ENCODE peak calls at places on chromosomes 1 and 21, in nine cellular contexts. B is stimulated activated CD4-positive, alpha-beta T cell treated with anti-CD3 and anti-CD28 coated beads, Interleukin-4, amount 100 ng/mL, for 48 hours; W is ELR; N is T47D; P is AML-193; J is NB4; L is AG20443; Q is G401; V is B cell. H is an unnamed sample.
A peak's percentile ranks its signal among the peaks of the same experiment; 100 is the strongest.

GRCh38 chr21:38542263-38542662 is 44.0 kb upstream of the ERG start:
- DNase-seq in B (no peak), W (no peak), N (no peak), P (no peak), J (no peak), L (no peak), Q (no peak), V (no peak), H (no peak)

GRCh38 chr1:7373936-7374760 is 396.9 kb upstream of the VAMP3 start:
- DNase-seq in B (no peak), W (no peak), N (no peak), P (no peak), J (no peak), L (no peak), Q (no peak), V (no peak), H (no peak)

GRCh38 chr1:65795311-65795710 is 2.6 kb downstream of the PDE4B start:
- DNase-seq in B (no peak), W (no peak), N (no peak), P (no peak), J (no peak), L (peak; percentile 26), Q (peak; percentile 19), V (no peak), H (no peak)

GRCh38 chr21:31405638-31406037 is 61.6 kb upstream of the TIAM1 start:
- DNase-seq in B (no peak), W (no peak), N (no peak), P (no peak), J (no peak), L (no peak), Q (no peak), V (no peak), H (no peak)

GRCh38 chr21:28099296-28099695 is 893.4 kb downstream of the LTN1 start:
- DNase-seq in B (no peak), W (no peak), N (no peak), P (no peak), J (no peak), L (peak; percentile 43), Q (peak; percentile 79), V (no peak), H (no peak)

GRCh38 chr1:22414244-22414751 is 37.4 kb upstream of the ZBTB40 start:
- DNase-seq in B (no peak), W (no peak), N (peak; percentile 34), P (no peak), J (no peak), L (no peak), Q (no peak), V (no peak), H (no peak)

GRCh38 chr1:229098903-229099578 is 171.9 kb upstream of the RAB4A start:
- DNase-seq in B (no peak), W (no peak), N (no peak), P (no peak), J (peak; percentile 36), L (no peak), Q (no peak), V (no peak), H (no peak)

GRCh38 chr1:226474443-226475111 is 66.7 kb upstream of the PARP1 start:
- DNase-seq in B (no peak), W (no peak), N (no peak), P (no peak), J (peak; percentile 64), L (no peak), Q (no peak), V (no peak), H (no peak)

GRCh38 chr1:230127105-230128054 is 60.3 kb downstream of the GALNT2 start:
- DNase-seq in B (no peak), W (no peak), N (no peak), P (no peak), J (no peak), L (no peak), Q (no peak), V (peak; percentile 36), H (no peak)

GRCh38 chr1:11921022-11921421 is 5.2 kb downstream of the KIAA2013 start:
- DNase-seq in B (no peak), W (no peak), N (no peak), P (no peak), J (no peak), L (no peak), Q (no peak), V (no peak), H (no peak)

GRCh38 chr21:15014220-15014619 is 50.6 kb downstream of the NRIP1 start:
- DNase-seq in B (no peak), W (no peak), N (no peak), P (no peak), J (no peak), L (no peak), Q (no peak), V (no peak), H (no peak)

GRCh38 chr21:36207577-36208320 is 51.1 kb downstream of the DOP1B start:
- DNase-seq in B (no peak), W (peak; percentile 90), N (no peak), P (no peak), J (peak; percentile 29), L (no peak), Q (no peak), V (no peak), H (no peak)

GRCh38 chr1:183024352-183025337 is 1.4 kb downstream of the LAMC1 start:
- DNase-seq in B (no peak), W (peak; percentile 39), N (no peak), P (no peak), J (peak; percentile 56), L (no peak), Q (peak; percentile 49), V (peak; percentile 5), H (no peak)

H was measured in effector CD4-positive, alpha-beta T cell.